ENCODE peak calls at places on chromosome 13, in ten cellular contexts. I, X, R, H, V, T, N, Y, K and U are unnamed samples.

GRCh38 chr13:100490692-100491091 is 97.9 kb downstream of the GGACT start:
- DNase-seq in H (no peak), V (no peak), K (no peak), Y (no peak), X (no peak), T (no peak), I (no peak), N (peak), R (no peak), U (no peak)

GRCh38 chr13:80436571-80437169 is 95.7 kb upstream of the SPRY2 start:
- DNase-seq in V (peak), H (no peak), I (no peak), X (peak), N (no peak), R (no peak), Y (no peak), K (no peak), T (no peak), U (no peak)

GRCh38 chr13:113584870-113585671 is 518 bp downstream of the TFDP1 start:
- DNase-seq in X (no peak), V (peak), H (no peak), N (peak), Y (peak), I (no peak), K (no peak), T (no peak), R (no peak), U (no peak)

GRCh38 chr13:80297094-80297493 is 43.8 kb downstream of the SPRY2 start:
- DNase-seq in N (peak), I (no peak), V (no peak), X (no peak), Y (no peak), H (no peak), R (no peak), T (no peak), K (no peak), U (no peak)

GRCh38 chr13:111213964-111214726 is 99.0 kb downstream of the ARHGEF7 start:
- DNase-seq in T (no peak), N (no peak), V (no peak), Y (peak), X (no peak), R (no peak), K (no peak), I (no peak), H (no peak), U (no peak)

GRCh38 chr13:46392967-46393366 is 5.9 kb upstream of the RUBCNL start:
- DNase-seq in H (no peak), K (no peak), N (no peak), T (no peak), Y (no peak), V (no peak), X (no peak), R (no peak), I (no peak), U (no peak)

GRCh38 chr13:89550842-89551422 is 1796.6 kb upstream of the MIR17HG start:
- DNase-seq in R (no peak), X (no peak), N (no peak), I (no peak), V (no peak), K (no peak), T (no peak), H (peak), Y (no peak), U (peak)

GRCh38 chr13:29743229-29743786 is 107.1 kb downstream of the UBL3 start:
- DNase-seq in T (no peak), N (no peak), R (no peak), H (no peak), Y (no peak), V (peak), I (no peak), X (peak), K (peak), U (no peak)

GRCh38 chr13:23921451-23921888 is 24.2 kb upstream of the C1QTNF9B start:
- DNase-seq in Y (peak), R (peak), V (peak), T (no peak), K (no peak), N (peak), X (peak), H (peak), I (no peak), U (no peak)

GRCh38 chr13:30581582-30581981 is 36.1 kb upstream of the USPL1 start:
- DNase-seq in V (peak), R (no peak), H (no peak), N (no peak), I (no peak), T (no peak), K (no peak), X (no peak), Y (peak), U (no peak)

GRCh38 chr13:59774511-59774911 is 389.2 kb downstream of the DIAPH3 start:
- DNase-seq in X (no peak), H (no peak), I (no peak), K (no peak), Y (no peak), R (no peak), T (no peak), N (no peak), V (peak), U (no peak)

GRCh38 chr13:58119351-58119750 is 487.8 kb downstream of the PCDH17 start:
- DNase-seq in N (no peak), V (no peak), I (no peak), K (no peak), R (no peak), X (no peak), H (no peak), T (no peak), Y (no peak), U (peak)

GRCh38 chr13:24899601-24900000 is 135.6 kb downstream of the RNF17 start:
- DNase-seq in X (no peak), R (no peak), T (no peak), N (no peak), I (no peak), H (no peak), Y (no peak), K (no peak), V (no peak), U (no peak)

GRCh38 chr13:75132800-75133695 is 348.9 kb downstream of the TBC1D4 start:
- DNase-seq in I (no peak), N (no peak), K (no peak), V (no peak), X (no peak), T (no peak), H (no peak), R (no peak), Y (no peak), U (no peak)

DNA sequence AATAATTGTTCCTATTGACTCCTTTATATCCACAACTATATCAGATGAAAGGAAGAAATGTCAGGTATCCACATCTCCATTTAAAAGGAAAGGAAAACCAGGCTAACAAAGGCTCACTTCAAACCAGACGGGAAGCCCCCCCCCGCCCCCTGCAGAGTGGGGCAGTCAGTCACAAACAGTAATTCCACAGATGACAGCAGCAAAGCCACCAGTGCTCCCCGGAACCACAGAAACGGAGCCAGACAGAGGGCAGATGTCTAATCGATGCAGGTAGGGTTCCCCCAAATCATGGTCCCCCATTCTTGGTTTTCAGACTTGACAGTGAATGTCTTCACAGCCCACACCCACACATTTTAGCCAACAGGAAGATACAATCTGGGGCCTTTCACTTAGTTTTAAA is 100.8 kb downstream of the STK24 start:
- DNase-seq in Y (no peak), K (no peak), I (no peak), N (peak), T (peak), V (no peak), H (no peak), R (no peak), X (no peak), U (no peak)
- H3K27ac ChIP-seq in Y (no peak), K (no peak), I (no peak), N (no peak), T (peak), V (peak), H (peak), R (peak), X (no peak), U (peak)

GRCh38 chr13:26664942-26665341 is 95.6 kb downstream of the GPR12 start:
- DNase-seq in N (no peak), Y (no peak), H (no peak), K (no peak), R (no peak), X (no peak), I (no peak), V (no peak), T (no peak), U (no peak)

GRCh38 chr13:26660761-26661160 is 99.8 kb downstream of the GPR12 start:
- DNase-seq in V (no peak), T (no peak), X (no peak), Y (no peak), N (no peak), H (no peak), R (no peak), I (no peak), K (no peak), U (no peak)

GRCh38 chr13:26660185-26660584 is 100.4 kb downstream of the GPR12 start:
- DNase-seq in V (no peak), K (no peak), N (no peak), H (no peak), X (no peak), Y (no peak), T (no peak), I (no peak), R (no peak), U (no peak)

GRCh38 chr13:26663801-26664200 is 96.8 kb downstream of the GPR12 start:
- DNase-seq in T (no peak), N (no peak), R (no peak), I (no peak), K (no peak), X (no peak), H (no peak), V (no peak), Y (no peak), U (no peak)

DNA sequence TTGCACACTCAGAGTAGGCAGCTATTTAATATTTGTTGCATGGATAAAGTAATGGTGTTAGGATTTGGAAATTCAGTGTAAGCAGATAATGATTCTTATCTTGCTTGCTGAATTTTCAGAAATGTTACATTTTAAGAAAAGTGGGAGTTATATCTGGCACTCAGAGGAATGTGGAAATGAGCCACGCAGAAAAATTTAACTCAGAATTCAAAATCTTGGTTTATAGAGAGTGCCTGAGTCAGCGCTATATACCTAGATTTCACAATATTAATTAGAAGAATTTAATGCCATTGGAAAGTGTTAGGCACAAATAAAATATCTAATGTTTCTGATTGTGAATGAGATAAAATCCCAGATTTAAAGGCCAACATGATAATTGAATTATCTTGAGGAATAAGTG is 96.3 kb downstream of the GPR12 start:
- DNase-seq in H (no peak), R (no peak), T (no peak), N (no peak), Y (no peak), K (no peak), V (no peak), I (no peak), X (no peak), U (no peak)
- H3K27ac ChIP-seq in H (no peak), R (no peak), T (no peak), N (no peak), Y (no peak), K (no peak), V (no peak), I (no peak), X (no peak), U (no peak)

DNA sequence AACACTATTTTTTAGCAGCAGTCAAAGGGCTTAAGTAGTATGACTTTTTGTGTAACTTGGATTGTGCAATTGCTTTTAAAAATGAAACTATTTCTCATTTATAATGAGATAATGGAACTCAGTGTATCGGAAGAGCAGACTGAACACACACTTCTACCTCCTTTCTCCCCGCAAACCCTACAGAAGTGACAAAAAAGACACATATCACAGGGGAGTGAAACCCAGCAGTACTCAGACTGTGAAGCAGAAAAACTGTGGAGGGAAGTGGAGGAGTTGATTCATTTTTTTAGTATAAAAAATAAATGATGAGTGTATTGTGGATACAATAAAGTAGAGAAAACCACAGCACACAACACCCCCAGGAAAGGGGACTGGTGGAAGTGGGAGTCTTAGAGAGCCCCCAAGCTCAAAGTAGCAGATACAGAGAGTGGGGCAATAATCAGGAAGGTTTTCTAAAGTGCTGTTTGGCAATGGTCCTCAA is 9.7 kb downstream of the LPAR6 start:
- DNase-seq in Y (no peak), N (no peak), V (peak), K (no peak), H (no peak), R (peak), T (no peak), I (no peak), X (no peak), U (no peak)
- H3K27ac ChIP-seq in Y (peak), N (no peak), V (no peak), K (no peak), H (peak), R (no peak), T (peak), I (no peak), X (peak), U (peak)

DNA sequence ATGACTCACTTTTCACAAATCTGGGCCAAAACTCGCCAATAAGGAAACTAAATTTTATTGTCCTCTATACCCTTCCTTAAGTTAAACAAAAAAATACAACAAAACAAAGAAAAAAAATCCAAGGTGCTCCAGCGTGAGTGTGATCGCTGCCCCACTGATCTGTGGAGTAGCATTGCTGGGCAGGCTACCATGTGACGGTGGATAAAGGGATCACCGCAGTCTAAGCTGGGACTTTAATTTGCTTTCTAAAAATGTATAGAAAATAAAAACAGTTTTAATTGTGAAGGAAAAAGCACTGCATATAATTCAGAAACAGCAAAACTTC is 92.9 kb downstream of the FLT1 start:
- DNase-seq in R (no peak), H (no peak), I (no peak), V (no peak), Y (no peak), X (no peak), N (no peak), T (no peak), K (no peak), U (no peak)
- H3K27ac ChIP-seq in R (no peak), H (no peak), I (no peak), V (no peak), Y (no peak), X (no peak), N (no peak), T (no peak), K (no peak), U (no peak)

DNA sequence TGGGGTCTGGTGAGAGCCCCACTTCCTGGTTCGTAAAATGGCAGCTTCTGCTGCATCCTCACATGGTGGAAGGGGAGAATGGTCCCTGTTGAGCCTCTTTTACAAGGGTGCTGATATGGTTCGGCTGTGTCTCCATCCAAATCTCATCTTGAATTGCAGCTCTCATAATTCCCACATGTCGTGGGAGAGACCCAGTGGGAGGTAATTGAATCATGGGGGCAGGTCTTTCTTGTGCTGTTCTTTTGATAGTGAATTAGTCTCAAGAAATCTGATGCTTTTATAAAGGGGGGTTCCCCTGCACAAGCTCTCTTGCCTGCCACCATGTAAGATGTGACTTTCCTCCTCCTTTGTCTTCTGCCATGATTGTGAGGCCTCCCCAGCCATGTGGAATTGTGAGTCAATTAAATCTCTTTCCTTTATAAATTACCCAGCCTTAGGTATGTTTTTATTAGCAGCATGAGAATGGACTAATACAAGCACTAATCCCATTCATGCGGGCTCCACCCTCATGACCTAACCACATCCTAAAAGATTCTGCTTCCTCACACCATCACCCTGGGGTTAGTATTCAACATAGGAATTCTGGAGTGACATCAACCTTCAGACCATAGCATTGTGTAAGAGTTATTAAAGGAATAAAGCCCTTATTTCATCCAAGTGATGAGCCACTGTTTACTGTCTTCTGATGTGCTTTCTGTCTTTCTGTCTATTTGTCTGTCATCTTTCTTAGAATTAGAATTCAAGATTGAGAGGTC is 159.0 kb upstream of the IRS2 start:
- DNase-seq in V (peak), Y (no peak), I (no peak), K (no peak), R (no peak), X (no peak), H (peak), N (no peak), T (no peak), U (peak)
- H3K27ac ChIP-seq in V (no peak), Y (no peak), I (no peak), K (no peak), R (no peak), X (no peak), H (peak), N (no peak), T (no peak), U (peak)